ENCODE peak calls at places on chromosomes 4 and X, in six cellular contexts. H is IMR-90; U is CD8-positive, alpha-beta memory T cell; M is RWPE1; C is neuronal stem cell; A is H9. S is an unnamed sample.

GRCh38 chr4:11469900-11470708 is 41.4 kb upstream of the HS3ST1 start:
- DNase-seq in U (no peak), A (no peak), H (no peak), C (no peak), M (no peak), S (no peak)

GRCh38 chr4:36310237-36310636 is 28.8 kb downstream of the DTHD1 start:
- DNase-seq in A (no peak), H (no peak), U (no peak), M (no peak), C (no peak), S (no peak)

GRCh38 chr4:87497141-87497540 is 32.0 kb downstream of the SPARCL1 start:
- DNase-seq in C (no peak), M (no peak), A (no peak), H (no peak), U (no peak), S (no peak)

GRCh38 chr4:55768291-55768690 is 51.3 kb upstream of the EXOC1L start:
- DNase-seq in C (peak; percentile 39), A (peak; percentile 45), H (peak; percentile 70), U (no peak), M (peak; percentile 71), S (peak; percentile 50)

GRCh38 chr4:82429728-82430192 is 502 bp downstream of the HNRNPDL start:
- DNase-seq in C (no peak), U (peak; percentile 68), A (no peak), H (no peak), M (peak; percentile 33), S (no peak)

GRCh38 chr4:86706923-86707597 is 112.9 kb downstream of the PTPN13 start:
- DNase-seq in C (no peak), A (no peak), U (no peak), M (no peak), H (peak; percentile 11), S (no peak)

GRCh38 chr4:140426610-140427103 is 791 bp downstream of the CLGN start:
- DNase-seq in A (no peak), C (peak; percentile 2), M (no peak), H (no peak), U (no peak), S (no peak)

GRCh38 chr4:67573193-67573592 is 14.7 kb downstream of the STAP1 start:
- DNase-seq in U (no peak), A (no peak), C (no peak), M (no peak), H (no peak), S (no peak)

GRCh38 chr4:24413311-24413784 is 171.0 kb downstream of the DHX15 start:
- DNase-seq in C (no peak), U (no peak), M (no peak), A (no peak), H (no peak), S (no peak)

GRCh38 chr4:1593458-1593857 is 90.7 kb downstream of the FAM53A start:
- DNase-seq in H (no peak), C (no peak), A (no peak), M (no peak), U (no peak), S (no peak)

GRCh38 chrX:70554081-70554480 is 109.4 kb downstream of the DLG3 start:
- DNase-seq in C (no peak), M (peak; percentile 17), H (peak; percentile 28), U (no peak), A (no peak), S (no peak)

GRCh38 chr4:26420438-26420837 is 69.8 kb downstream of the CCKAR start:
- DNase-seq in M (no peak), U (no peak), H (peak; percentile 94), A (no peak), C (no peak), S (no peak)

GRCh38 chr4:112327950-112328349 is 30.8 kb downstream of the ALPK1 start:
- DNase-seq in M (peak; percentile 37), H (peak; percentile 72), C (peak; percentile 58), U (no peak), A (no peak), S (peak; percentile 23)

GRCh38 chrX:46628406-46629371 is 55.1 kb downstream of the CHST7 start:
- DNase-seq in C (no peak), A (no peak), U (no peak), H (peak; percentile 62), M (no peak), S (no peak)

GRCh38 chrX:120120223-120120622 is 4.5 kb upstream of the RHOXF1 start:
- DNase-seq in C (no peak), A (no peak), H (peak; percentile 0), M (no peak), U (no peak), S (no peak)

GRCh38 chr4:16636304-16636703 is 262.1 kb downstream of the LDB2 start:
- DNase-seq in H (no peak), C (no peak), U (no peak), M (no peak), A (no peak), S (no peak)

GRCh38 chr4:137474711-137475301 is 57.5 kb downstream of the PCDH18 start:
- DNase-seq in M (no peak), U (no peak), H (peak; percentile 70), C (no peak), A (no peak), S (no peak)

GRCh38 chr4:145130788-145131398 is 32.8 kb downstream of the ABCE1 start:
- DNase-seq in M (peak; percentile 6), A (no peak), C (no peak), U (no peak), H (peak; percentile 83), S (no peak)

S was measured in keratinocyte.